ENCODE peak calls at places on chromosomes 6 and 20, in nine cellular contexts. M, X, T, U, D, C, E, F and L are unnamed samples.

GRCh38 chr6:113246186-113246585 is 611.0 kb upstream of the MARCKS start:
- DNase-seq in M (no peak), D (no peak), X (no peak), F (no peak), C (no peak), T (no peak), E (no peak), U (no peak), L (no peak)

GRCh38 chr6:82237013-82237412 is 10.5 kb downstream of the IBTK start:
- DNase-seq in M (no peak), T (no peak), U (no peak), F (no peak), E (no peak), D (no peak), X (no peak), C (peak), L (no peak)

GRCh38 chr6:112016335-112016734 is 37.6 kb upstream of the CCN6 start:
- DNase-seq in T (peak), F (no peak), C (no peak), D (peak), M (no peak), U (no peak), E (no peak), X (no peak), L (peak)

GRCh38 chr6:17505767-17506280 is 94.3 kb upstream of the FAM8A1 start:
- DNase-seq in U (no peak), D (peak), X (no peak), E (no peak), T (no peak), M (no peak), C (no peak), F (no peak), L (no peak)

GRCh38 chr6:34317882-34318491 is 69.2 kb upstream of the SMIM29 start:
- DNase-seq in F (no peak), C (no peak), E (no peak), M (no peak), X (no peak), D (no peak), U (no peak), T (no peak), L (no peak)

GRCh38 chr6:34589633-34590139 is 33.6 kb upstream of the SPDEF start:
- DNase-seq in X (no peak), U (no peak), M (no peak), C (no peak), D (no peak), F (no peak), E (no peak), T (no peak), L (no peak)

GRCh38 chr6:137536104-137536773 is 42.0 kb upstream of the OLIG3 start:
- DNase-seq in E (no peak), T (peak), C (no peak), U (no peak), X (no peak), D (no peak), M (no peak), F (no peak), L (peak)

GRCh38 chr20:3784226-3784853 is 2.2 kb downstream of the CENPB start:
- DNase-seq in T (no peak), D (no peak), X (no peak), U (no peak), F (no peak), C (no peak), E (no peak), M (no peak), L (no peak)

GRCh38 chr20:7333846-7334245 is 566.4 kb downstream of the BMP2 start:
- DNase-seq in U (no peak), D (no peak), M (no peak), C (no peak), X (no peak), T (no peak), E (no peak), F (no peak), L (no peak)